ENCODE peak calls at places on chromosomes 6 and 20, in five cellular contexts. W, G, P, I and X are unnamed samples.

GRCh38 chr6:156102129-156102528 is 646.5 kb upstream of the NOX3 start:
- DNase-seq in G (no peak), I (no peak), P (peak), W (no peak), X (no peak)

GRCh38 chr6:6220718-6221117 is 99.7 kb downstream of the F13A1 start:
- DNase-seq in G (no peak), P (no peak), W (no peak), I (no peak), X (no peak)

GRCh38 chr6:15426926-15427325 is 181.1 kb downstream of the JARID2 start:
- DNase-seq in P (no peak), I (no peak), W (no peak), G (no peak), X (no peak)

GRCh38 chr6:140462495-140463311 is 1088.3 kb upstream of the CITED2 start:
- DNase-seq in W (no peak), P (no peak), I (no peak), G (no peak), X (no peak)

GRCh38 chr6:8539446-8539845 is 104.1 kb upstream of the SLC35B3 start:
- DNase-seq in P (no peak), I (no peak), G (no peak), W (no peak), X (no peak)

GRCh38 chr6:118724211-118724610 is 72.8 kb upstream of the CEP85L start:
- DNase-seq in G (no peak), W (no peak), I (no peak), P (no peak), X (no peak)

GRCh38 chr20:2713285-2713684 is 20.7 kb downstream of the EBF4 start:
- DNase-seq in P (no peak), W (no peak), G (no peak), I (no peak), X (no peak)

GRCh38 chr6:86856937-86857563 is 80.3 kb upstream of the HTR1E start:
- DNase-seq in P (peak), G (no peak), I (no peak), W (no peak), X (no peak)

GRCh38 chr6:101613556-101613955 is 220.0 kb downstream of the GRIK2 start:
- DNase-seq in I (no peak), P (no peak), G (no peak), W (no peak), X (no peak)

GRCh38 chr6:26387565-26387964 is 4.7 kb downstream of the BTN2A2 start:
- DNase-seq in P (no peak), W (no peak), I (no peak), G (no peak), X (no peak)

GRCh38 chr6:148358196-148358785 is 15.7 kb downstream of the SASH1 start:
- DNase-seq in I (no peak), W (no peak), P (no peak), G (no peak), X (no peak)

GRCh38 chr20:17466641-17467040 is 64.5 kb downstream of the BFSP1 start:
- DNase-seq in W (no peak), G (no peak), I (no peak), P (no peak), X (no peak)

GRCh38 chr6:151551223-151551857 is 57.5 kb downstream of the CCDC170 start:
- DNase-seq in P (no peak), G (no peak), I (no peak), W (no peak), X (no peak)

GRCh38 chr6:109454483-109455160 is 950 bp downstream of the MICAL1 start:
- DNase-seq in W (peak), P (peak), G (peak), I (peak), X (peak)

GRCh38 chr6:100105919-100106318 is 111.9 kb upstream of the MCHR2 start:
- DNase-seq in W (no peak), G (no peak), P (no peak), I (no peak), X (no peak)

GRCh38 chr6:37173573-37174195 is 3.7 kb downstream of the PIM1 start:
- DNase-seq in W (no peak), P (no peak), G (peak), I (peak), X (no peak)

GRCh38 chr6:36249536-36249935 is 20.3 kb upstream of the PNPLA1 start:
- DNase-seq in W (no peak), I (no peak), P (no peak), G (no peak), X (no peak)

GRCh38 chr6:107862383-107862782 is 38.3 kb upstream of the SCML4 start:
- DNase-seq in I (no peak), W (no peak), G (no peak), P (no peak), X (no peak)

GRCh38 chr20:45098096-45098773 is 2.7 kb downstream of the KCNS1 start:
- DNase-seq in G (no peak), W (no peak), I (no peak), P (peak), X (peak)

GRCh38 chr20:49032455-49032854 is 13.7 kb upstream of the CSE1L start:
- DNase-seq in W (no peak), P (no peak), I (no peak), G (no peak), X (no peak)